ENCODE peak calls at places on chromosomes 3 and 15, in five cellular contexts. F, Q, W, P and K are unnamed samples.

GRCh38 chr15:98954411-98954810 is 53.2 kb downstream of the PGPEP1L start:
- DNase-seq in Q (no peak), F (peak; percentile 95), W (no peak), P (peak; percentile 83), K (peak; percentile 20)

GRCh38 chr3:110789315-110789714 is 282.3 kb upstream of the NECTIN3 start:
- DNase-seq in W (no peak), P (no peak), Q (no peak), F (no peak), K (no peak)

GRCh38 chr15:33402640-33403039 is 91.9 kb downstream of the RYR3 start:
- DNase-seq in P (no peak), W (no peak), F (no peak), Q (no peak), K (no peak)

GRCh38 chr3:16482770-16483531 is 30.5 kb downstream of the RFTN1 start:
- DNase-seq in P (no peak), W (no peak), Q (no peak), F (peak; percentile 55), K (no peak)

GRCh38 chr15:91694131-91694828 is 159.2 kb upstream of the SLCO3A1 start:
- DNase-seq in P (peak; percentile 19), W (no peak), Q (no peak), F (no peak), K (no peak)

GRCh38 chr3:77039606-77040553 is at the start of gene ROBO2:
- DNase-seq in Q (no peak), F (peak; percentile 65), W (peak; percentile 70), P (no peak), K (no peak)

GRCh38 chr3:126100688-126101301 is 16.9 kb upstream of the SLC41A3 start:
- DNase-seq in Q (no peak), P (no peak), F (peak; percentile 83), W (no peak), K (no peak)

GRCh38 chr3:11059090-11059798 is 66.7 kb downstream of the SLC6A1 start:
- DNase-seq in F (peak; percentile 77), W (peak; percentile 57), P (peak; percentile 85), Q (no peak), K (no peak)

GRCh38 chr3:183502782-183503181 is 52.7 kb downstream of the KLHL6 start:
- DNase-seq in W (no peak), Q (no peak), F (peak; percentile 63), P (peak; percentile 67), K (no peak)

GRCh38 chr3:55966566-55966965 is 479.5 kb upstream of the WNT5A start:
- DNase-seq in Q (no peak), W (no peak), F (no peak), P (no peak), K (no peak)

GRCh38 chr15:63291507-63291906 is 14.1 kb downstream of the APH1B start:
- DNase-seq in W (no peak), Q (no peak), P (no peak), F (no peak), K (no peak)

GRCh38 chr3:27354588-27355203 is 14.5 kb downstream of the NEK10 start:
- DNase-seq in F (no peak), W (no peak), P (no peak), Q (no peak), K (no peak)

GRCh38 chr3:143643905-143644304 is 204.4 kb downstream of the SLC9A9 start:
- DNase-seq in F (no peak), Q (no peak), W (no peak), P (no peak), K (no peak)

GRCh38 chr3:141738636-141739363 is 702 bp downstream of the RNF7 start:
- DNase-seq in F (no peak), P (no peak), Q (no peak), W (no peak), K (peak; percentile 31)

GRCh38 chr3:116341916-116342315 is 103.4 kb downstream of the LSAMP start:
- DNase-seq in P (no peak), F (no peak), W (no peak), Q (no peak), K (no peak)

GRCh38 chr3:46208167-46208704 is at the start of gene CCR1:
- DNase-seq in Q (no peak), F (peak; percentile 76), W (peak; percentile 18), P (peak; percentile 49), K (peak; percentile 70)

GRCh38 chr15:80990955-80991354 is 1.3 kb upstream of the MESD start:
- DNase-seq in P (no peak), Q (no peak), W (no peak), F (no peak), K (no peak)

GRCh38 chr15:74402873-74403589 is 30.7 kb downstream of the SEMA7A start:
- DNase-seq in P (no peak), F (no peak), Q (peak; percentile 55), W (no peak), K (peak; percentile 31)

GRCh38 chr3:124557433-124558232 is 172.6 kb upstream of the UMPS start:
- DNase-seq in P (no peak), W (no peak), F (peak; percentile 78), Q (no peak), K (no peak)

GRCh38 chr3:49607105-49607591 is 52.9 kb downstream of the BSN start:
- DNase-seq in Q (no peak), W (no peak), F (peak; percentile 54), P (peak; percentile 42), K (no peak)

GRCh38 chr3:15325228-15325627 is 7.2 kb downstream of the SH3BP5 start:
- DNase-seq in F (peak; percentile 64), Q (no peak), W (no peak), P (no peak), K (no peak)

GRCh38 chr3:78893161-78893560 is 874.6 kb downstream of the ROBO1 start:
- DNase-seq in Q (no peak), F (no peak), W (no peak), P (no peak), K (no peak)

GRCh38 chr15:28132524-28133275 is 33.6 kb upstream of the OCA2 start:
- DNase-seq in F (peak; percentile 76), W (no peak), P (no peak), Q (no peak), K (no peak)

GRCh38 chr15:48370460-48370859 is 39.2 kb downstream of the DUT start:
- DNase-seq in W (no peak), F (no peak), Q (no peak), P (no peak), K (no peak)

GRCh38 chr15:44713006-44713966 is 2.0 kb downstream of the B2M start:
- DNase-seq in P (no peak), F (no peak), Q (no peak), W (no peak), K (peak; percentile 60)

GRCh38 chr3:50124363-50125226 is 30.5 kb upstream of the SEMA3F start:
- DNase-seq in W (no peak), P (no peak), Q (no peak), F (no peak), K (no peak)

GRCh38 chr3:45706133-45706808 is 17.1 kb downstream of the SACM1L start:
- DNase-seq in W (no peak), F (no peak), Q (no peak), P (no peak), K (no peak)

GRCh38 chr15:96330064-96330449 is 443 bp upstream of the NR2F2 start:
- DNase-seq in W (no peak), F (peak; percentile 86), P (peak; percentile 82), Q (no peak), K (no peak)

GRCh38 chr15:92608866-92609700 is 46.5 kb downstream of the FAM174B start:
- DNase-seq in F (no peak), W (no peak), Q (no peak), P (no peak), K (no peak)

GRCh38 chr3:58332575-58333179 is at the start of gene PXK:
- DNase-seq in P (peak; percentile 81), Q (peak; percentile 65), W (peak; percentile 66), F (peak; percentile 82), K (peak; percentile 83)

GRCh38 chr15:101320501-101321052 is 25.5 kb upstream of the SNRPA1 start:
- DNase-seq in W (peak; percentile 14), F (peak; percentile 77), Q (peak; percentile 17), P (no peak), K (peak; percentile 81)

GRCh38 chr3:171301002-171301401 is 159.2 kb downstream of the TNIK start:
- DNase-seq in F (no peak), Q (no peak), P (no peak), W (no peak), K (no peak)

GRCh38 chr3:27591811-27592210 is 107.6 kb upstream of the SLC4A7 start:
- DNase-seq in F (peak; percentile 56), P (no peak), Q (no peak), W (no peak), K (peak; percentile 10)

GRCh38 chr3:18234717-18235335 is 190.3 kb downstream of the SATB1 start:
- DNase-seq in Q (no peak), P (no peak), W (no peak), F (no peak), K (no peak)

GRCh38 chr3:16570113-16570512 is 35.1 kb downstream of the DAZL start:
- DNase-seq in F (no peak), Q (no peak), W (no peak), P (no peak), K (no peak)

GRCh38 chr15:49494842-49495241 is 71.8 kb downstream of the FGF7 start:
- DNase-seq in F (no peak), P (no peak), Q (no peak), W (no peak), K (no peak)